ENCODE peak calls at places on chromosomes 1 and 21, in six cellular contexts. One of them, this sample, is unnamed.

GRCh38 chr1:228983661-228984060 is 248.4 kb downstream of the RHOU start:
- DNase-seq in fibroblast of lung: no peak
- DNase-seq in HL-60: no peak
- DNase-seq in IMR-90: no peak
- DNase-seq in bronchial epithelial cell: no peak
- DNase-seq in upper lobe of right lung: no peak
- DNase-seq in this sample: no peak

GRCh38 chr1:187911820-187912219 is 1083.1 kb downstream of the PLA2G4A start:
- DNase-seq in IMR-90: no peak
- DNase-seq in fibroblast of lung: no peak
- DNase-seq in HL-60: no peak
- DNase-seq in bronchial epithelial cell: no peak
- DNase-seq in upper lobe of right lung: no peak
- DNase-seq in this sample: no peak

GRCh38 chr1:119453021-119453420 is 38.1 kb downstream of the HSD3B2 start:
- DNase-seq in bronchial epithelial cell: peak; percentile 83
- DNase-seq in IMR-90: peak; percentile 10
- DNase-seq in upper lobe of right lung: no peak
- DNase-seq in fibroblast of lung: peak; percentile 86
- DNase-seq in HL-60: no peak
- DNase-seq in this sample: no peak

GRCh38 chr1:223363057-223363855 is 720 bp downstream of the SUSD4 start:
- DNase-seq in upper lobe of right lung: peak; percentile 73
- DNase-seq in fibroblast of lung: peak; percentile 64
- DNase-seq in HL-60: no peak
- DNase-seq in bronchial epithelial cell: no peak
- DNase-seq in IMR-90: peak; percentile 26
- DNase-seq in this sample: no peak

GRCh38 chr1:236989290-236990051 is 14.8 kb downstream of the MT1HL1 start:
- DNase-seq in IMR-90: no peak
- DNase-seq in fibroblast of lung: no peak
- DNase-seq in upper lobe of right lung: no peak
- DNase-seq in HL-60: no peak
- DNase-seq in bronchial epithelial cell: no peak
- DNase-seq in this sample: no peak

GRCh38 chr1:203284411-203285208 is 20.7 kb upstream of the BTG2 start:
- DNase-seq in bronchial epithelial cell: no peak
- DNase-seq in fibroblast of lung: no peak
- DNase-seq in HL-60: no peak
- DNase-seq in upper lobe of right lung: peak; percentile 45
- DNase-seq in IMR-90: no peak
- DNase-seq in this sample: no peak

GRCh38 chr1:20717452-20718342 is at the start of gene KIF17:
- DNase-seq in HL-60: peak; percentile 42
- DNase-seq in upper lobe of right lung: peak; percentile 89
- DNase-seq in IMR-90: peak; percentile 72
- DNase-seq in fibroblast of lung: peak; percentile 69
- DNase-seq in bronchial epithelial cell: peak; percentile 58
- DNase-seq in this sample: peak; percentile 8

GRCh38 chr1:215517441-215517891 is 49.6 kb upstream of the KCTD3 start:
- DNase-seq in upper lobe of right lung: no peak
- DNase-seq in bronchial epithelial cell: peak; percentile 56
- DNase-seq in HL-60: no peak
- DNase-seq in IMR-90: peak; percentile 91
- DNase-seq in fibroblast of lung: peak; percentile 74
- DNase-seq in this sample: no peak

GRCh38 chr1:32888134-32888533 is 1.8 kb downstream of the HPCA start:
- DNase-seq in fibroblast of lung: no peak
- DNase-seq in upper lobe of right lung: no peak
- DNase-seq in HL-60: no peak
- DNase-seq in bronchial epithelial cell: no peak
- DNase-seq in IMR-90: no peak
- DNase-seq in this sample: no peak

GRCh38 chr1:174744886-174745285 is 254.9 kb upstream of the CACYBP start:
- DNase-seq in HL-60: no peak
- DNase-seq in fibroblast of lung: peak; percentile 20
- DNase-seq in IMR-90: peak; percentile 23
- DNase-seq in upper lobe of right lung: no peak
- DNase-seq in bronchial epithelial cell: no peak
- DNase-seq in this sample: no peak

GRCh38 chr1:150256193-150256548 is 1.4 kb upstream of the CA14 start:
- DNase-seq in bronchial epithelial cell: no peak
- DNase-seq in IMR-90: no peak
- DNase-seq in fibroblast of lung: no peak
- DNase-seq in HL-60: no peak
- DNase-seq in upper lobe of right lung: no peak
- DNase-seq in this sample: no peak
- H3K4me3 ChIP-seq in bronchial epithelial cell: no peak overlapping the region
- H3K4me3 ChIP-seq in IMR-90: no peak overlapping the region
- H3K4me3 ChIP-seq in fibroblast of lung: no peak overlapping the region
- H3K4me3 ChIP-seq in HL-60: no peak overlapping the region
- H3K4me3 ChIP-seq in upper lobe of right lung: peak overlapping the region; percentile 40
- H3K4me3 ChIP-seq in this sample: no peak overlapping the region

GRCh38 chr1:38870996-38871395 is 2.2 kb downstream of the MYCBP start:
- DNase-seq in IMR-90: no peak
- DNase-seq in fibroblast of lung: no peak
- DNase-seq in HL-60: peak; percentile 23
- DNase-seq in upper lobe of right lung: no peak
- DNase-seq in bronchial epithelial cell: no peak
- DNase-seq in this sample: no peak

GRCh38 chr1:38859561-38860463 is at the start of gene RRAGC:
- DNase-seq in HL-60: peak; percentile 99
- DNase-seq in bronchial epithelial cell: peak; percentile 88
- DNase-seq in IMR-90: peak; percentile 97
- DNase-seq in fibroblast of lung: peak; percentile 98
- DNase-seq in upper lobe of right lung: peak; percentile 100
- DNase-seq in this sample: peak; percentile 81

GRCh38 chr1:38860464-38860816 is 868 bp upstream of the RRAGC start:
- DNase-seq in upper lobe of right lung: no peak
- DNase-seq in IMR-90: peak; percentile 4
- DNase-seq in fibroblast of lung: no peak
- DNase-seq in bronchial epithelial cell: no peak
- DNase-seq in HL-60: no peak
- DNase-seq in this sample: no peak

GRCh38 chr1:38867208-38867607 is 5.9 kb downstream of the MYCBP start:
- DNase-seq in bronchial epithelial cell: no peak
- DNase-seq in fibroblast of lung: no peak
- DNase-seq in upper lobe of right lung: no peak
- DNase-seq in HL-60: no peak
- DNase-seq in IMR-90: no peak
- DNase-seq in this sample: no peak

DNA sequence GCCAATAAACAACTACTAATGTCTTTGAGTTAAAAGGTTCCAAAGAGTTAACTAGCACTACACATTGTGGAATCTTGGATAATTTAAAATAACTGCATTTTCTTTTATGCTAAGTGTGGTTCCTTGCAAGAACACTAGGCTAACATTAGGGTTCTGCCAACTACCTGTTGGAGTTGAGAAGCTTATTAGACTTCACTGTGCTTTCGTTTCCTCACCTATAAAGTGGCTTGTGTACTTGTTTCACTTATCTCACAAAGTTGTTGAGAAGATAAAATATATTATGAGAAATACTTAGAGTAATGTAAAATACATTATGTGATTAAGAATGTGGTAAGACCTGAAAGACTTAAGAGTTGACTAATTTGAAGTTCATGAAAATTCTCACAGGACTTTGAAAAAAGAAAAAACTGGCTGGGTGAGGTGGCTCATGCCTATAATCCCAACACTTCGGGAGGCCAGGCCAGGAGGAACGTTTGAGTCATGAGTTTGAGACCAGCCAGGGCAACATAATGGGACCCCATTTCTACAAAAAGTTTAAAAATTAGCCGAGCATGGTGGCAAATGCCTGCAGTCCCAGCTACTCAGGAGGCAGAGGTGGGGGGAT is 5.6 kb upstream of the RRAGC start:
- DNase-seq in IMR-90: no peak
- DNase-seq in upper lobe of right lung: no peak
- DNase-seq in HL-60: no peak
- DNase-seq in fibroblast of lung: no peak
- DNase-seq in bronchial epithelial cell: peak; percentile 28
- DNase-seq in this sample: no peak
- TF ChIP-seq CTCF in IMR-90: no peak
- TF ChIP-seq CTCF in upper lobe of right lung: no peak
- TF ChIP-seq CTCF in HL-60: no peak
- TF ChIP-seq CTCF in fibroblast of lung: no peak
- TF ChIP-seq CTCF in bronchial epithelial cell: no peak
- TF ChIP-seq CTCF in this sample: no peak

GRCh38 chr1:220878223-220879081 is 791 bp upstream of the HLX start:
- DNase-seq in upper lobe of right lung: peak; percentile 69
- DNase-seq in HL-60: peak; percentile 93
- DNase-seq in fibroblast of lung: no peak
- DNase-seq in IMR-90: no peak
- DNase-seq in bronchial epithelial cell: no peak
- DNase-seq in this sample: no peak
- H3K4me3 ChIP-seq in upper lobe of right lung: peak overlapping the region; percentile 70
- H3K4me3 ChIP-seq in HL-60: peak overlapping the region; percentile 72
- H3K4me3 ChIP-seq in fibroblast of lung: peak overlapping the region; percentile 84
- H3K4me3 ChIP-seq in IMR-90: peak overlapping the region; percentile 62
- H3K4me3 ChIP-seq in bronchial epithelial cell: peak overlapping the region; percentile 40
- H3K4me3 ChIP-seq in this sample: peak overlapping the region; percentile 67

DNA sequence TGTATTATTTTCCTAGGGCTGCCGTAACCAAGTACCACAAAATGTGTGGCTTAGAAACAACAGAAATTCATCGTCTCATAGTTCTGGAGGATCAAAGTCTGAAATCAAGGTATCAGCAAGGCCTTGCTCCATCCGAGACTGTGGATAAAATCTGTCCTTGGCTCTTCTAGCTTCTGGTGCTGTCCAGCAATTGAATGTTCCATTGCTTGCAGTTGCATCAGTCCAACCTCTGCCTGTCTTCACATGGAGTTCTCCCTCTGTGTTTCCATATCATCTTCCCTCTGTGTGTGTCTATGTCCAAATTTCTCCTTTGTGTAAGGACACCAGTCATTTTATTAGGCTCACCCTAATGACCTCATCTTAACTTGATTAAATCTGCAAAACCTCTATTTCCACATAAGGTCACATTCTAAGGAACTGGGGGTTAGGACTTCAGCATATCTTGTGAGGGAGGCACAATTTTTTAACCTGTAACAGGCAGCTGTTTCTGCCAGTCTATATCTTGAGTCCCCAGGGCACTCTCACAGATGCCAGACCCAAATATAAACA is 84.2 kb downstream of the ERG start:
- DNase-seq in fibroblast of lung: no peak
- DNase-seq in HL-60: no peak
- DNase-seq in upper lobe of right lung: no peak
- DNase-seq in bronchial epithelial cell: no peak
- DNase-seq in IMR-90: no peak
- DNase-seq in this sample: no peak
- TF ChIP-seq CTCF in fibroblast of lung: no peak
- TF ChIP-seq CTCF in HL-60: no peak
- TF ChIP-seq CTCF in upper lobe of right lung: no peak
- TF ChIP-seq CTCF in bronchial epithelial cell: no peak
- TF ChIP-seq CTCF in IMR-90: no peak
- TF ChIP-seq CTCF in this sample: no peak

GRCh38 chr21:45748593-45748992 is 105.1 kb downstream of the PCBP3 start:
- DNase-seq in bronchial epithelial cell: no peak
- DNase-seq in IMR-90: no peak
- DNase-seq in fibroblast of lung: no peak
- DNase-seq in HL-60: no peak
- DNase-seq in upper lobe of right lung: no peak
- DNase-seq in this sample: no peak

GRCh38 chr21:45749974-45750373 is 106.4 kb downstream of the PCBP3 start:
- DNase-seq in HL-60: no peak
- DNase-seq in bronchial epithelial cell: no peak
- DNase-seq in upper lobe of right lung: no peak
- DNase-seq in fibroblast of lung: no peak
- DNase-seq in IMR-90: no peak
- DNase-seq in this sample: no peak

GRCh38 chr21:45747802-45748445 is 104.4 kb downstream of the PCBP3 start:
- DNase-seq in IMR-90: peak; percentile 51
- DNase-seq in HL-60: no peak
- DNase-seq in fibroblast of lung: peak; percentile 50
- DNase-seq in upper lobe of right lung: no peak
- DNase-seq in bronchial epithelial cell: peak; percentile 19
- DNase-seq in this sample: no peak

GRCh38 chr21:45745256-45745655 is 101.7 kb downstream of the PCBP3 start:
- DNase-seq in upper lobe of right lung: no peak
- DNase-seq in fibroblast of lung: no peak
- DNase-seq in bronchial epithelial cell: no peak
- DNase-seq in IMR-90: no peak
- DNase-seq in HL-60: no peak
- DNase-seq in this sample: no peak

DNA sequence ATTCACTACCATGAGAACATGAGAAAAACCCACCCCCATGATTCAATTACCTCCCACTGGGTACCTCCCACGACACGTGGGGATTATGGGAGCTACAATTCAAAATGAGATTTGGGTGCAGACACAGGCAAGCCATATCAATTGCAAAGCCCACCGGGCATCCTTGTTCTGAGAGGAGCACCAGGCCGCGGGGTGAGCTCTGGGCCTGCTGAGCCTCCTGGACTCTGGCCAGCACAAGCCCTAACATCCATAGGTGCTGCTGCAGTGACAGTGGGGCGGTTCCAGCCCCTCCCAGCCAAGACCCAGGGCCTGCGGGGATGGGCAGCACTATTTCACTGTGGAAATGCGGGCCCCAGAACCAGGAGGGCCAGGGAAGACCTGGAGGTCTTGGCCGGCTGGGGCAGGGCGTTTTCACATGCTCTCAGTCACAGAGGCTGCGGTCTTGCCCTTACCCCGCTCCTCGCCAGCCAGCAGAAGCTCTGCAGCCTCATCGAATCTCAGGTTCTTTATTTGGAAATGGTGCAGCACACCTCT is 103.8 kb downstream of the PCBP3 start:
- DNase-seq in upper lobe of right lung: no peak
- DNase-seq in fibroblast of lung: no peak
- DNase-seq in HL-60: no peak
- DNase-seq in IMR-90: no peak
- DNase-seq in bronchial epithelial cell: no peak
- DNase-seq in this sample: no peak
- H3K4me3 ChIP-seq in upper lobe of right lung: no peak overlapping the region
- H3K4me3 ChIP-seq in fibroblast of lung: no peak overlapping the region
- H3K4me3 ChIP-seq in HL-60: no peak overlapping the region
- H3K4me3 ChIP-seq in IMR-90: no peak overlapping the region
- H3K4me3 ChIP-seq in bronchial epithelial cell: no peak overlapping the region
- H3K4me3 ChIP-seq in this sample: no peak overlapping the region